ENCODE peak calls at places on chromosomes 3 and 15, in seven cellular contexts. E is psoas muscle, Z is uterus, G is hepatocyte, U is dorsolateral prefrontal cortex, V is ascending aorta, H is cardiac muscle cell. B is an unnamed sample.

GRCh38 chr15:30872341-30872748 is 31.4 kb upstream of the FAN1 start:
- DNase-seq in Z (no peak), E (no peak), V (no peak), U (no peak), G (no peak), H (no peak), B (no peak)

GRCh38 chr15:56736881-56737707 is 3.8 kb upstream of the ZNF280D start:
- DNase-seq in Z (no peak), U (no peak), H (no peak), V (no peak), E (no peak), G (no peak), B (no peak)

GRCh38 chr3:52890735-52891134 is 6.6 kb downstream of the STIMATE start:
- DNase-seq in H (no peak), U (no peak), V (no peak), Z (no peak), E (no peak), G (no peak), B (no peak)

GRCh38 chr3:138114431-138114918 is 933 bp downstream of the DZIP1L start:
- DNase-seq in V (no peak), E (no peak), Z (no peak), G (peak), H (peak), U (no peak), B (no peak)

GRCh38 chr15:59833366-59833765 is 144.2 kb upstream of the BNIP2 start:
- DNase-seq in Z (no peak), U (no peak), G (no peak), H (no peak), V (no peak), E (no peak), B (no peak)

GRCh38 chr3:159273608-159274007 is 471.8 kb downstream of the MFSD1 start:
- DNase-seq in U (no peak), E (no peak), Z (no peak), V (no peak), G (peak), H (peak), B (no peak)

GRCh38 chr3:153096611-153097200 is 65.3 kb upstream of the RAP2B start:
- DNase-seq in U (no peak), G (no peak), H (no peak), V (no peak), Z (no peak), E (no peak), B (no peak)

GRCh38 chr15:100256985-100257650 is 84.7 kb downstream of the ADAMTS17 start:
- DNase-seq in V (no peak), G (no peak), Z (no peak), E (no peak), U (no peak), H (no peak), B (no peak)

GRCh38 chr3:133384331-133385027 is 15.4 kb upstream of the BFSP2 start:
- DNase-seq in H (peak), G (peak), Z (peak), E (peak), U (peak), V (no peak), B (peak)

GRCh38 chr15:40755821-40756220 is 767 bp upstream of the RMDN3 start:
- DNase-seq in V (no peak), E (peak), U (no peak), Z (no peak), H (no peak), G (no peak), B (no peak)

GRCh38 chr15:66824374-66824773 is 122.3 kb downstream of the SMAD6 start:
- DNase-seq in H (no peak), V (no peak), Z (no peak), E (no peak), G (no peak), U (no peak), B (no peak)

GRCh38 chr15:66389098-66389858 is 2.6 kb downstream of the MAP2K1 start:
- DNase-seq in V (no peak), G (no peak), U (no peak), E (no peak), Z (no peak), H (no peak), B (no peak)

GRCh38 chr3:150495149-150495548 is 51.1 kb downstream of the SERP1 start:
- DNase-seq in V (no peak), Z (no peak), G (peak), H (peak), U (no peak), E (no peak), B (no peak)

GRCh38 chr15:68795298-68795848 is 25.3 kb downstream of the ANP32A start:
- DNase-seq in Z (peak), G (peak), U (peak), H (peak), E (peak), V (peak), B (no peak)

GRCh38 chr3:72258366-72258765 is 473.4 kb upstream of the PROK2 start:
- DNase-seq in V (no peak), H (no peak), U (no peak), G (no peak), Z (no peak), E (no peak), B (no peak)

GRCh38 chr3:152589644-152590043 is 245.3 kb upstream of the P2RY1 start:
- DNase-seq in E (no peak), U (no peak), G (no peak), H (no peak), V (no peak), Z (no peak), B (no peak)

GRCh38 chr3:28240440-28240839 is 979 bp upstream of the CMC1 start:
- DNase-seq in G (no peak), Z (no peak), U (no peak), E (no peak), H (no peak), V (no peak), B (no peak)

GRCh38 chr15:93466380-93466779 is 377.4 kb upstream of the RGMA start:
- DNase-seq in U (no peak), Z (no peak), G (no peak), H (no peak), E (no peak), V (no peak), B (no peak)

GRCh38 chr15:31396881-31397560 is 70.4 kb downstream of the KLF13 start:
- DNase-seq in G (peak), E (peak), Z (peak), V (peak), H (peak), U (peak), B (no peak)

GRCh38 chr15:26773917-26774316 is 1.1 kb upstream of the GABRB3 start:
- DNase-seq in Z (no peak), U (no peak), V (no peak), H (peak), E (no peak), G (peak), B (no peak)

GRCh38 chr15:39594764-39595620 is 14.1 kb downstream of the THBS1 start:
- DNase-seq in Z (no peak), U (no peak), V (no peak), H (no peak), E (no peak), G (no peak), B (no peak)

GRCh38 chr3:49035278-49035677 is 6.1 kb upstream of the IMPDH2 start:
- DNase-seq in G (no peak), E (no peak), Z (no peak), U (no peak), H (no peak), V (no peak), B (no peak)

GRCh38 chr3:44045476-44046275 is 196.0 kb upstream of the TOPAZ1 start:
- DNase-seq in E (no peak), U (no peak), Z (no peak), V (no peak), G (peak), H (no peak), B (no peak)

GRCh38 chr15:61794276-61794675 is 266.0 kb downstream of the VPS13C start:
- DNase-seq in Z (no peak), E (no peak), V (no peak), U (no peak), G (no peak), H (no peak), B (no peak)

GRCh38 chr3:23519548-23520208 is 286.1 kb upstream of the UBE2E1 start:
- DNase-seq in E (no peak), U (no peak), V (no peak), H (no peak), Z (no peak), G (no peak), B (no peak)

GRCh38 chr15:70609919-70610318 is 153.4 kb downstream of the UACA start:
- DNase-seq in U (no peak), G (no peak), Z (no peak), H (no peak), E (no peak), V (no peak), B (no peak)

GRCh38 chr15:57118013-57118799 is 199.8 kb downstream of the TCF12 start:
- DNase-seq in V (no peak), Z (no peak), E (no peak), U (no peak), H (no peak), G (peak), B (no peak)

GRCh38 chr3:126213376-126214044 is 33.1 kb upstream of the ALDH1L1 start:
- DNase-seq in U (no peak), Z (no peak), E (peak), G (no peak), H (peak), V (no peak), B (no peak)

GRCh38 chr3:146470424-146470990 is 1.1 kb upstream of the PLSCR2 start:
- DNase-seq in Z (no peak), H (no peak), G (no peak), V (no peak), U (no peak), E (no peak), B (no peak)

GRCh38 chr3:42839616-42840015 is 30.4 kb downstream of the ACKR2 start:
- DNase-seq in Z (peak), H (peak), V (no peak), G (peak), E (no peak), U (peak), B (peak)

GRCh38 chr15:31013863-31014607 is 22.6 kb upstream of the MTMR10 start:
- DNase-seq in U (no peak), Z (no peak), H (peak), E (no peak), G (no peak), V (no peak), B (no peak)

GRCh38 chr3:45773714-45774449 is 22.5 kb downstream of the SLC6A20 start:
- DNase-seq in Z (no peak), E (no peak), V (no peak), H (no peak), G (peak), U (no peak), B (no peak)

GRCh38 chr15:61621146-61621545 is 392.0 kb upstream of the RORA start:
- DNase-seq in Z (no peak), H (peak), U (peak), G (peak), E (peak), V (no peak), B (no peak)

GRCh38 chr3:38088126-38088525 is 48.8 kb downstream of the ACAA1 start:
- DNase-seq in H (no peak), E (no peak), G (no peak), V (no peak), U (no peak), Z (no peak), B (no peak)

GRCh38 chr3:38086496-38086895 is 47.5 kb downstream of the DLEC1 start:
- DNase-seq in G (no peak), H (no peak), Z (no peak), E (no peak), U (no peak), V (no peak), B (no peak)

GRCh38 chr3:38090453-38090852 is 46.5 kb downstream of the ACAA1 start:
- DNase-seq in G (no peak), Z (no peak), U (no peak), H (no peak), E (no peak), V (no peak), B (no peak)

GRCh38 chr3:38089163-38089562 is 47.8 kb downstream of the ACAA1 start:
- DNase-seq in G (no peak), E (no peak), H (peak), Z (no peak), U (no peak), V (no peak), B (no peak)

DNA sequence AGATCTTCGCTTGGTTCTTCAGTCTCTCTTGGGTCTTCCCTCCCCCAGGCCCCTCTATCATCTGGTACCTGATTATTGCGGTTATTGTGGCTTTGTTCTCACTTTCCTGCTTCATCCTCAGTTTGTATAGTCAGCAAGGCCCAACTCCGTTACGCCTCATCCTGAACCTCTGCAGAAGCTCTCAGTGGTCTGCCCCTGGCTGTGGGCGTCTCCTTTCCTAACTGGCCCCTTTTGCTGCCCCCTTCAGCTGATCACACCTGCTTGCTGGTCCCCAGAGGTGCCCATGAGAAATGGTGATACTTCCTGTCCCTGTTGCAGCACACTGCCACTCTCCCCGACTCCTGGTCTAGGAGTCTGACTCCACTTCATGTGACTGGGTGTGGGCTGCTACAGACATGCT is 48.2 kb downstream of the ACAA1 start:
- DNase-seq in Z (no peak), E (no peak), G (no peak), U (no peak), V (no peak), H (no peak), B (no peak)
- H3K27ac ChIP-seq in Z (no peak), E (no peak), G (no peak), U (no peak), V (no peak), H (no peak), B (no peak)

GRCh38 chr3:117846238-117846637 is 1136.7 kb downstream of the TUSC7 start:
- DNase-seq in G (no peak), H (no peak), U (no peak), Z (no peak), V (no peak), E (no peak), B (no peak)
- H3K4me3 ChIP-seq in G (no peak), H (no peak), U (no peak), Z (no peak), V (no peak), E (no peak), B (no peak)

DNA sequence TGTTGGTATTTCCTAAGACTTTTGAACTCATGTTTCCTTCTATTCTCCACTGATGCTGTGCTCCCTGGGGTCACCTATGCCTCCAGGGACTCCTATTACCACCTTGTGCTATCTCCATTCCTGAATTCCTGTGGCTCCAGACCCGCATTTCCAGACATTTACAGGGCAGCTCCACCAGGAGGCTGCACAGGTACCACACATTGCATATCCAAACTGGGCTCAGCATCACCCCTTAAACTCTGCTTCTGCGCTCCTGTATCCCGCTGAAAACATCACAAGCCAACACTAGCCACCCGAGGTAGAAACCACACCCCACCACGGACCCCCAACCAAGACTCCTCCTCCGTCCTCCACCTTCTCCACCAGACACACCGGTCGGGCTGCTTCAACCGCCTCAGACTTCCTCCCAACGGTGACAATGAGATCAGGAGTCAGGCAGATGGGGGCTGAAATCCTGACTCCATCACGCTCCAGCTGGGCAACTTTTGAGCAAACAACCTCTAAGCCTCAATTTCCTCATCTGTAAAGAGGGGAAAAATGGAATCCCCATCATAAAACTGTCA is 10.4 kb downstream of the TNK2 start:
- DNase-seq in U (no peak), E (peak), H (no peak), G (no peak), V (no peak), Z (no peak), B (no peak)
- TF ChIP-seq CTCF in U (no peak), E (no peak), H (no peak), G (peak), V (no peak), Z (no peak), B (peak)

GRCh38 chr3:50605901-50606326 is 5.7 kb downstream of the CISH start:
- DNase-seq in Z (no peak), V (no peak), G (no peak), E (peak), H (no peak), U (no peak), B (no peak)
- H3K27ac ChIP-seq in Z (peak), V (no peak), G (no peak), E (peak), H (no peak), U (no peak), B (no peak)

GRCh38 chr15:80870893-80871292 is 91.7 kb downstream of the CEMIP start:
- DNase-seq in H (no peak), Z (no peak), V (no peak), E (no peak), G (no peak), U (no peak), B (no peak)
- H3K4me3 ChIP-seq in H (no peak), Z (no peak), V (no peak), E (no peak), G (no peak), U (no peak), B (no peak)

DNA sequence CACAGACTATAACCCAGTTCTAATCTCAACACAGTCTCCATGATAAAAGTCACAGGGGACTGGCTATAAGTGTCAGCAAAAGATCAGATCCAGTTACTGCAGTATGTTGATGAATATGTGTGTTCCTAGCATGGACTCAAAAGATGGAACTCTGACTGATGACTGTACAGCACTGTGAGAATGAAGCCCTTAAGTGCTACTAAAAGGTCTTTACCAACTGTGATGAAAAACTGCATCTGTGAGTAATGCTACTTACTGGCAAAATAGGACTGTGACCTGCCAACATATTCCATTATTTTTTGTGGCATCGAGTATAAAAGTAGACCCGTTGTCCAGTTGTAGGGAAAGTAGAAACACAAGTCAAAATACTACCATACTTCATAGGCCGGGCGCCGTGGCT is 284.2 kb downstream of the ROBO2 start:
- DNase-seq in Z (no peak), E (no peak), U (no peak), G (no peak), V (no peak), H (no peak), B (no peak)
- TF ChIP-seq CTCF in Z (no peak), E (no peak), U (no peak), G (no peak), V (no peak), H (no peak), B (no peak)

GRCh38 chr15:98446093-98446492 is 202.2 kb upstream of the IGF1R start:
- DNase-seq in Z (no peak), U (no peak), G (no peak), E (no peak), H (no peak), V (no peak), B (no peak)
- H3K27ac ChIP-seq in Z (no peak), U (no peak), G (no peak), E (no peak), H (no peak), V (no peak), B (no peak)

B was measured in AG04450.